ENCODE peak calls at places on chromosomes 3 and 15, in ten cellular contexts. B is uterus; F is ovary; G is hepatocyte; X is right lobe of liver; C is tibial nerve; Y is CD8-positive, alpha-beta memory T cell; Q is OCI-LY7; Z is naive thymus-derived CD4-positive, alpha-beta T cell; J is sigmoid colon. I is an unnamed sample.

GRCh38 chr3:64143399-64144130 is 81.7 kb downstream of the PRICKLE2 start:
- DNase-seq in B (no peak), Z (no peak), J (no peak), Q (no peak), F (no peak), C (no peak), G (no peak), Y (no peak), X (no peak), I (no peak)

GRCh38 chr15:99485153-99485947 is 80.4 kb upstream of the MEF2A start:
- DNase-seq in Z (no peak), Y (no peak), X (no peak), Q (no peak), J (peak), F (no peak), B (no peak), C (no peak), G (no peak), I (no peak)

GRCh38 chr3:157075693-157076420 is 84.1 kb downstream of the CCNL1 start:
- DNase-seq in Z (no peak), Q (no peak), J (peak), X (peak), C (peak), B (no peak), F (no peak), Y (no peak), G (no peak), I (no peak)

GRCh38 chr3:50213383-50213782 is 8.3 kb downstream of the SLC38A3 start:
- DNase-seq in X (no peak), C (no peak), F (no peak), Z (no peak), Q (no peak), J (no peak), G (no peak), Y (no peak), B (no peak), I (no peak)

GRCh38 chr3:67647390-67647878 is 7.0 kb downstream of the SUCLG2 start:
- DNase-seq in X (peak), F (no peak), J (no peak), C (no peak), Z (no peak), Y (no peak), Q (no peak), B (no peak), G (peak), I (peak)

GRCh38 chr15:68019814-68020525 is 34.1 kb upstream of the PIAS1 start:
- DNase-seq in F (no peak), G (no peak), C (no peak), B (no peak), X (no peak), Y (no peak), Q (no peak), Z (no peak), J (no peak), I (no peak)

GRCh38 chr15:70597056-70597603 is 166.2 kb downstream of the UACA start:
- DNase-seq in Y (no peak), X (no peak), G (peak), J (no peak), B (no peak), F (no peak), C (no peak), Z (no peak), Q (no peak), I (no peak)

GRCh38 chr3:171465768-171466167 is 5.6 kb upstream of the TNIK start:
- DNase-seq in Y (no peak), C (no peak), F (no peak), Z (no peak), Q (no peak), G (no peak), B (no peak), J (no peak), X (no peak), I (no peak)

GRCh38 chr15:25846377-25846776 is 16.8 kb downstream of the ATP10A start:
- DNase-seq in F (no peak), Y (peak), J (no peak), Q (peak), G (no peak), Z (peak), C (no peak), X (no peak), B (no peak), I (no peak)

GRCh38 chr3:97871788-97872187 is 50.0 kb downstream of the CRYBG3 start:
- DNase-seq in J (no peak), Q (no peak), F (no peak), B (no peak), Z (no peak), Y (no peak), G (no peak), X (no peak), C (no peak), I (no peak)

GRCh38 chr15:77507911-77508310 is 87.2 kb downstream of the HMG20A start:
- DNase-seq in Y (no peak), C (peak), B (no peak), Z (no peak), Q (no peak), X (no peak), F (peak), G (no peak), J (peak), I (no peak)

GRCh38 chr3:64140651-64141050 is 84.6 kb downstream of the PRICKLE2 start:
- DNase-seq in Q (no peak), F (no peak), B (no peak), C (no peak), J (no peak), G (no peak), X (no peak), Y (no peak), Z (no peak), I (no peak)

GRCh38 chr3:139128803-139129202 is 84.1 kb upstream of the PRR23C start:
- DNase-seq in C (no peak), Q (no peak), X (no peak), G (no peak), Z (no peak), B (no peak), Y (no peak), J (no peak), F (no peak), I (no peak)

GRCh38 chr3:48707157-48707556 is 9.9 kb downstream of the IP6K2 start:
- DNase-seq in C (no peak), G (no peak), B (no peak), J (no peak), X (no peak), F (no peak), Q (no peak), Y (no peak), Z (no peak), I (no peak)

GRCh38 chr3:69251078-69251805 is 128.8 kb upstream of the LMOD3 start:
- DNase-seq in X (no peak), Y (no peak), Q (no peak), C (no peak), G (peak), J (no peak), B (no peak), F (no peak), Z (no peak), I (no peak)
- H3K27ac ChIP-seq in X (no peak), Y (no peak), Q (no peak), C (no peak), G (peak), J (no peak), B (no peak), F (no peak), Z (no peak), I (no peak)

GRCh38 chr15:62877276-62877857 is 165.2 kb upstream of the TPM1 start:
- DNase-seq in C (no peak), Z (no peak), Y (no peak), G (no peak), Q (no peak), B (no peak), F (no peak), X (no peak), J (no peak), I (no peak)

GRCh38 chr15:62874064-62874463 is 168.5 kb upstream of the TPM1 start:
- DNase-seq in B (no peak), F (no peak), G (no peak), C (no peak), X (no peak), J (no peak), Z (no peak), Y (no peak), Q (no peak), I (no peak)

GRCh38 chr15:62874933-62875625 is 167.5 kb upstream of the TPM1 start:
- DNase-seq in Z (no peak), Y (no peak), F (peak), B (peak), X (no peak), C (no peak), Q (no peak), G (no peak), J (peak), I (no peak)

GRCh38 chr15:62873203-62873602 is 169.3 kb upstream of the TPM1 start:
- DNase-seq in Q (no peak), J (no peak), G (no peak), B (no peak), Y (no peak), C (no peak), Z (no peak), F (no peak), X (no peak), I (no peak)

DNA sequence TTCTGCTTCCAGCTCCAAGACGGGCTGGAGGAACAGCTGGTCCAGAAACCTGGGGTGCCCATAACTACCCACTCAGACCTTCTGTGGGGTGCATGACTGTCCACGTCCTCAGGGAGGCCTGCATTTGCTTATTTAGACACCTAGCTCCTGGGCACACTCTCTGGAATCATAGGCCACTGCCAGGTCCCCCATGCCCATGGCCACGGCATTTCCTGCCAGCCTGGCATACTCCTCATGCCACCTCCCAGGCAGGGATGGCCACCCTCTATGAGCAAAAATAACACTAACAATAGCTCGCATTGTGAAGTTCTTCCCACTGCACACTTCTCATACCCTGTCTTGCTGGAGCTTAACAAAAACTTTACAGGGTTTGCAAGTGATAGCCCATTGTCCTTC is 166.9 kb upstream of the TPM1 start:
- DNase-seq in X (no peak), Z (no peak), B (no peak), J (no peak), G (no peak), Q (no peak), Y (no peak), F (no peak), C (no peak), I (no peak)
- H3K27ac ChIP-seq in X (no peak), Z (no peak), B (peak), J (peak), G (no peak), Q (no peak), Y (no peak), F (no peak), C (no peak), I (peak)

GRCh38 chr15:66997212-66997611 is 68.2 kb upstream of the SMAD3 start:
- DNase-seq in J (no peak), F (no peak), B (no peak), X (no peak), C (no peak), Q (no peak), Z (no peak), Y (no peak), G (no peak), I (no peak)
- H3K27ac ChIP-seq in J (no peak), F (no peak), B (no peak), X (no peak), C (no peak), Q (no peak), Z (no peak), Y (no peak), G (no peak), I (no peak)

DNA sequence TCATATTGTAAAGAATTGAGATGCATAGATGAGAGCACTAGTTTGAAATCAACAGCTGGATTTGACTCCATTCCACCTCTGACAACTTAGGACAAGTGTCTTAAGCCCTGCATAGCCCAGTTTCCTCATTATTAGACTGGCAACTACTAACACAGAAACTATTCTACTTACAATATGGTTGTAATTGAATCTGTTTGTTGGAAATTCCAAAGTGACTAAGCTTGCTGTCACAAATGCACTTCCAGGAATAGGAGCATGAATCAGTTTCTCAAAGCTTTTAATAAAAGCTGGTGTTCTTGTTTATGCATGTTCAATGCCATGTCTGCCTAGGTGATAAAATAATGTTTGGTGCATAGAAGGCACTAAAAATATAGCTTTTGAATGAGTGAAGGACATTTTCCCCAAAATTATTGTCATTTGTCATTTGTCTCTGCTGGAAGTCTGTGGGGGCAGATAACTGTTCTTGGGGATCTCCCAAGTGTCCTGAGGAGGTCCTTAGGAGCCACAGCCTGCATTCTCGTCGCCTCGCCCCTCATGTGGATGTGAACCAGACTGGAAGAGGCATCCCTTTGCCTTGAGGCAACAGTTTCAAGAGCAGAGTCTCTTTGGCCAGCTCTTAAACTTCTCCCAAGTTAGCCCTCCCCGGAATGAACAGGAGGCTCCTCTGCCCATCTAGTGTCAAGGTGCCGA is 40.4 kb upstream of the CD47 start:
- DNase-seq in Q (no peak), X (no peak), B (no peak), C (no peak), G (no peak), F (no peak), J (no peak), Y (no peak), Z (no peak), I (no peak)
- H3K27ac ChIP-seq in Q (no peak), X (no peak), B (no peak), C (no peak), G (no peak), F (no peak), J (no peak), Y (no peak), Z (no peak), I (no peak)

DNA sequence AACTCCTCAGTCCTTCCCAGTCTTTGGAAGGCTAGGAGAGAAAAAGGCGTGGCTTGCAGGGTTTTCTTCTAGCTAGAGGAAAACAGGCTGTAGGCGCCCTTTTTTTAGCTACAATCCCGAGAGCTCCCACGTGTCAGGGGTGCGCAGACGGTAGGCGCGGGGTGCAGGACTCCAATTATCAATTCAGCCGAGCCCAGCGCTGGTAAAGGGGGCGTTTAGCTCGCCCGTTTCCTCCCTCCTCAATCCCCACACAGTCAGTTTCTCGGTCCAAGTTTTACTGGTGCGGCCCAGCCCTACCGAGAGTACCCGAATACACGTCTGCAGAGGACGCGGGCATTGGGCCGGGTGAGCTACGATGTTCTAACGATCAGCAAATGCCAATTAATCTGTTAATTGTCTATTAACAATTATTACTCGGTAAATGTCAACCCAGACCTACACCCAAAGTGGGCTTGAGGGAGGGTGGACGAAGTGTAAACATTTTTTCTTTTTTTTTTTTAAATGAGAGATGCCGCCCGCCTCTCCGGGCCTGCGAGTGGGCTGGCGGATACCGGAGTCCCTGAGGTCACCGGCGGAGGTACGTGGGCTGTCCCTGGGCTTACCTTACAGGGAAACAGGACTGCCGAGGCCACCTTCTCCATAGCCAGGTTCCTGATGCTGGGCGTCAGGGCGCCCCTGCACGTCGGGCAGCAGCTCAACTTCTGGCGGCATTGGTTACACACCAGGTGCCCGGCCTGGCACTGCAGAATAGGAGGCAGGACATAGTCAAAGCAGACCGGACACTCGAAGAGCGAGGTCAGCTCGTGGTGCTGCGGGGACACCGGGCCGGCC is 923 bp downstream of the SIAH2 start:
- DNase-seq in C (peak), Q (peak), Y (peak), F (peak), B (peak), Z (peak), J (peak), X (peak), G (peak), I (peak)
- H3K27ac ChIP-seq in C (peak), Q (no peak), Y (peak), F (peak), B (peak), Z (peak), J (peak), X (peak), G (peak), I (peak)